ENCODE peak calls at places on chromosomes 13 and 19, in five cellular contexts. U is heart left ventricle, X is foreskin fibroblast, F is thoracic aorta, N is osteocyte. M is an unnamed sample.

GRCh38 chr13:22736084-22736767 is 444.6 kb upstream of the SGCG start:
- DNase-seq in U (no peak), X (no peak), F (no peak), N (no peak), M (no peak)

GRCh38 chr13:23572836-23573235 is 2.6 kb downstream of the TNFRSF19 start:
- DNase-seq in U (no peak), X (no peak), F (no peak), N (no peak), M (no peak)

GRCh38 chr13:80979035-80979641 is 638.2 kb upstream of the SPRY2 start:
- DNase-seq in U (no peak), X (peak; percentile 46), F (no peak), N (no peak), M (peak; percentile 53)

GRCh38 chr19:12703056-12703455 is 6.6 kb upstream of the FBXW9 start:
- DNase-seq in U (no peak), X (no peak), F (no peak), N (no peak), M (peak; percentile 69)

GRCh38 chr13:21326155-21327030 is 132.7 kb downstream of the ZDHHC20 start:
- DNase-seq in U (peak; percentile 24), X (peak; percentile 69), F (no peak), N (no peak), M (peak; percentile 16)

GRCh38 chr13:76879211-76879875 is 6.9 kb downstream of the KCTD12 start:
- DNase-seq in U (peak; percentile 71), X (peak; percentile 92), F (peak; percentile 47), N (no peak), M (peak; percentile 82)

GRCh38 chr19:8036438-8037099 is 16.0 kb upstream of the CCL25 start:
- DNase-seq in U (no peak), X (no peak), F (no peak), N (no peak), M (no peak)

GRCh38 chr19:18831524-18832330 is at the start of gene UPF1:
- DNase-seq in U (peak; percentile 95), X (peak; percentile 92), F (peak; percentile 47), N (peak; percentile 98), M (peak; percentile 96)

GRCh38 chr19:48480151-48480475 is 10.9 kb downstream of the CYTH2 start:
- DNase-seq in U (peak; percentile 88), X (peak; percentile 39), F (no peak), N (no peak), M (peak; percentile 59)

GRCh38 chr13:44967656-44968451 is 21.4 kb downstream of the NUFIP1 start:
- DNase-seq in U (no peak), X (no peak), F (no peak), N (no peak), M (no peak)

GRCh38 chr13:77893066-77893465 is 25.6 kb downstream of the EDNRB start:
- DNase-seq in U (no peak), X (no peak), F (no peak), N (no peak), M (no peak)

GRCh38 chr19:39307822-39308530 is 11.8 kb downstream of the IFNL1 start:
- DNase-seq in U (no peak), X (no peak), F (no peak), N (no peak), M (no peak)

GRCh38 chr13:74187564-74187963 is 53.4 kb upstream of the KLF12 start:
- DNase-seq in U (no peak), X (no peak), F (no peak), N (no peak), M (no peak)

GRCh38 chr19:3977242-3978143 is 6.6 kb upstream of the DAPK3 start:
- DNase-seq in U (no peak), X (no peak), F (no peak), N (no peak), M (no peak)

GRCh38 chr19:50720921-50721291 is 1.3 kb upstream of the SHANK1 start:
- DNase-seq in U (no peak), X (peak; percentile 87), F (no peak), N (no peak), M (no peak)

GRCh38 chr19:13069415-13070369 is 33.0 kb downstream of the LYL1 start:
- DNase-seq in U (no peak), X (no peak), F (no peak), N (no peak), M (no peak)

GRCh38 chr13:68481130-68481529 is 1251.0 kb upstream of the PCDH9 start:
- DNase-seq in U (no peak), X (no peak), F (no peak), N (no peak), M (no peak)

GRCh38 chr13:31012285-31013024 is 80.0 kb downstream of the TEX26 start:
- DNase-seq in U (no peak), X (peak; percentile 23), F (no peak), N (no peak), M (peak; percentile 5)

GRCh38 chr13:26964278-26965057 is 203.9 kb upstream of the GPR12 start:
- DNase-seq in U (peak; percentile 62), X (no peak), F (no peak), N (no peak), M (no peak)

GRCh38 chr13:42996584-42996983 is 4.5 kb upstream of the EPSTI1 start:
- DNase-seq in U (no peak), X (peak; percentile 84), F (no peak), N (no peak), M (no peak)

GRCh38 chr13:59088716-59089115 is 1075.0 kb downstream of the DIAPH3 start:
- DNase-seq in U (no peak), X (peak; percentile 23), F (no peak), N (no peak), M (no peak)

GRCh38 chr19:10805758-10806247 is 30.2 kb downstream of the TMED1 start:
- DNase-seq in U (no peak), X (no peak), F (no peak), N (no peak), M (no peak)

GRCh38 chr19:10812196-10812595 is 23.8 kb downstream of the TMED1 start:
- DNase-seq in U (no peak), X (no peak), F (no peak), N (no peak), M (no peak)

GRCh38 chr19:10811391-10812111 is 24.5 kb downstream of the TMED1 start:
- DNase-seq in U (no peak), X (no peak), F (no peak), N (no peak), M (no peak)

GRCh38 chr19:10809693-10810285 is 26.2 kb downstream of the TMED1 start:
- DNase-seq in U (no peak), X (no peak), F (no peak), N (no peak), M (no peak)

GRCh38 chr19:10808937-10809655 is 26.9 kb downstream of the TMED1 start:
- DNase-seq in U (no peak), X (peak; percentile 53), F (no peak), N (no peak), M (peak; percentile 68)
- TF ChIP-seq CTCF in U (no peak), X (no peak), F (no peak), N (no peak), M (no peak)

DNA sequence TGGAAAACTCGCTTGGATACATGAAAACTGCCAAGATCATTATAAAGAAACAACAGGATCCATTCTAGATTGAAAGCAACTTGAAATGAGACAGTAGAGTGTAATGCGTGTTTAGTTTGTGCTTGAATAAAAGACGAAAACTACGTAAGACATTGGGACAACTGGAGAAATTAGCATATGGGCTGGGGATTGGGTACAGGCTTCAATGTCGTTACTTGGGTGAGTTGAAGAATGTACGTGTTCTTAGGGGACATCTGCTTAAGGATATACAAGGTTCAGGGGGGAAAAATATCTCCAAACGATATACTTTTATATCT is 471 bp upstream of the ERVK3-1 start:
- DNase-seq in U (no peak), X (no peak), F (no peak), N (no peak), M (no peak)
- TF ChIP-seq CTCF in U (no peak), X (no peak), F (no peak), N (no peak), M (no peak)

DNA sequence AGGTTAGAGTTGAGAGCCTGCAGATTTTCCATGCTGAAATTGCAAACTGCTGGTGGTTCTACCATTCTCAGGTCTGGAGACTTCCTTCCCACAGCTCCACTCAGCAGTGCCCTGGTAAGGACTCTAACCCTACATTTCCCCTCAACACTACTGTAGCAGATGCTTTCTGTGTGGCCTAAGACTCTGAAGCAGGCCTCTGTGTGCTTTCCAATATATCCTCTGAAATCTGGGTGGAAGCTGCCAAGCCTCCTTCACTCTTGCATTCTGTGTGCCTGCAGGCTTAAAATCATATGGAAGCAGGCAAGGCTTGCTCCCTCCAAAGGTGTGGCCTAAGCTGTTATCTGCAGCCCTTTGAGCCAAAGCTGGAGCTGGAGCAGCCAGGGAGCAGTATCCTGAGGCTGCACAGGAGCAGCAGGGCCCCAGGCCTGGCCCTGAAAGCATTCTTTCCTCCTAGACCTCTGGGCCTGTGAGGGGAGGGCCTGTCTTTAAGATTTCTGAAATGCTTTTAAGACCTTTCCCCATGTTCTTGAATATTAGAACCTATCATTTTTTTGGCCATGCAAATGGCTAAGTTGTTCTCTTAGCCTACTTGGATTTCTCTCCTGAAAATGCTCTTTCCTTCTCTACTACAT is 134.1 kb upstream of the TSHZ3 start:
- DNase-seq in U (no peak), X (no peak), F (no peak), N (peak; percentile 57), M (no peak)
- TF ChIP-seq CTCF in U (no peak), X (no peak), F (no peak), N (no peak), M (no peak)

DNA sequence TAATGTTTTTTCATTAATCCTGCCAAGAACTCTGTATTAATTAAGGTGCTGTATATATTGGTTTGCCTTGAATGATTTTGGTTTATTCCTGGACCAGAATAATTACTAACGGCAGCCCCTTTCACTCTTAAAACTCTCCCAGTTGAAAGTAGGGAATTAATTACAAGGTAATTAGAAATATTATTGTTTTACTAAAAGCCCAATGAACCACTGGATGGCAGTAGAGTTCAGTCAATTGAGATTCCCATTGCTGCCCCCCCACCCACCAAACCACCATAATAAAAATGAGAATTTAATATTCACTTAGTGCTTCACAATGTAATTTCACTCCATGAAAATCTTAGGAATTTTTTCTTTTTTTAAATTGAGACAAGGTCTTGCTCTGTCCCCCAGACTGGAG is 13.7 kb downstream of the WBP4 start:
- DNase-seq in U (no peak), X (no peak), F (no peak), N (no peak), M (peak; percentile 40)
- TF ChIP-seq CTCF in U (peak; percentile 59), X (peak; percentile 36), F (peak; percentile 58), N (peak; percentile 65), M (peak; percentile 54)

GRCh38 chr19:29525901-29526729 is at the start of gene VSTM2B:
- DNase-seq in U (no peak), X (no peak), F (no peak), N (no peak), M (no peak)

GRCh38 chr19:29523568-29523967 is 2.2 kb upstream of the VSTM2B start:
- DNase-seq in U (no peak), X (no peak), F (no peak), N (no peak), M (no peak)

GRCh38 chr19:29524912-29525870 is 603 bp upstream of the VSTM2B start:
- DNase-seq in U (no peak), X (no peak), F (no peak), N (no peak), M (peak; percentile 21)

GRCh38 chr19:29526730-29527499 is 1.1 kb downstream of the VSTM2B start:
- DNase-seq in U (no peak), X (no peak), F (no peak), N (no peak), M (peak; percentile 63)

GRCh38 chr19:29524201-29524911 is 1.4 kb upstream of the VSTM2B start:
- DNase-seq in U (no peak), X (no peak), F (no peak), N (no peak), M (no peak)
- TF ChIP-seq CTCF in U (no peak), X (no peak), F (no peak), N (no peak), M (no peak)